ENCODE peak calls at places on chromosomes 13 and 19, in ten cellular contexts. R is lung, J is fibroblast of the aortic adventitia, O is HFF-Myc, B is tibial nerve, G is transverse colon, Z is fibroblast of pulmonary artery, W is fibroblast of mammary gland, A is AG04449, E is epithelial cell of esophagus. U is an unnamed sample.

GRCh38 chr13:95752677-95753076 is 75.7 kb downstream of the DNAJC3 start:
- DNase-seq in R (no peak), J (no peak), O (no peak), B (no peak), G (no peak), Z (no peak), W (no peak), A (no peak), E (no peak), U (no peak)

GRCh38 chr13:113034451-113035208 is 65.6 kb downstream of the MCF2L start:
- DNase-seq in R (peak), J (peak), O (peak), B (no peak), G (peak), Z (peak), W (peak), A (no peak), E (peak), U (peak)

GRCh38 chr19:28519950-28520861 is 692.7 kb downstream of the UQCRFS1 start:
- DNase-seq in R (no peak), J (peak), O (no peak), B (no peak), G (no peak), Z (no peak), W (peak), A (no peak), E (no peak), U (no peak)

GRCh38 chr13:89969996-89970709 is 1377.3 kb upstream of the MIR17HG start:
- DNase-seq in R (no peak), J (no peak), O (no peak), B (no peak), G (no peak), Z (peak), W (peak), A (no peak), E (no peak), U (no peak)

GRCh38 chr19:6066661-6067646 is 43.3 kb downstream of the RFX2 start:
- DNase-seq in R (peak), J (peak), O (no peak), B (peak), G (peak), Z (peak), W (peak), A (peak), E (peak), U (peak)

GRCh38 chr19:11264452-11265176 is 2.3 kb upstream of the DOCK6 start:
- DNase-seq in R (peak), J (no peak), O (no peak), B (no peak), G (peak), Z (no peak), W (no peak), A (no peak), E (peak), U (peak)

GRCh38 chr13:66656050-66656449 is 574.1 kb downstream of the PCDH9 start:
- DNase-seq in R (no peak), J (no peak), O (no peak), B (no peak), G (no peak), Z (no peak), W (no peak), A (no peak), E (no peak), U (no peak)

GRCh38 chr19:41844601-41845000 is at the start of gene LYPD4:
- DNase-seq in R (no peak), J (no peak), O (no peak), B (no peak), G (no peak), Z (no peak), W (no peak), A (no peak), E (no peak), U (no peak)

GRCh38 chr19:3039641-3040077 is 10.6 kb upstream of the TLE2 start:
- DNase-seq in R (no peak), J (no peak), O (no peak), B (no peak), G (no peak), Z (no peak), W (no peak), A (no peak), E (no peak), U (no peak)

GRCh38 chr13:113423225-113424170 is 29.8 kb downstream of the ADPRHL1 start:
- DNase-seq in R (no peak), J (no peak), O (no peak), B (no peak), G (no peak), Z (no peak), W (no peak), A (no peak), E (no peak), U (no peak)

GRCh38 chr19:41403181-41403970 is 5.8 kb downstream of the BCKDHA start:
- DNase-seq in R (no peak), J (no peak), O (no peak), B (no peak), G (no peak), Z (no peak), W (no peak), A (no peak), E (no peak), U (no peak)

GRCh38 chr13:100382787-100383186 is 205.8 kb downstream of the GGACT start:
- DNase-seq in R (no peak), J (peak), O (no peak), B (no peak), G (no peak), Z (peak), W (peak), A (no peak), E (no peak), U (no peak)

GRCh38 chr13:110714798-110715394 is 1.4 kb downstream of the ING1 start:
- DNase-seq in R (peak), J (peak), O (no peak), B (peak), G (peak), Z (peak), W (peak), A (no peak), E (peak), U (peak)

GRCh38 chr13:90362718-90363117 is 984.8 kb upstream of the MIR17HG start:
- DNase-seq in R (no peak), J (peak), O (peak), B (no peak), G (no peak), Z (peak), W (peak), A (no peak), E (no peak), U (no peak)

GRCh38 chr13:113404366-113404722 is 40.4 kb upstream of the GRTP1 start:
- DNase-seq in R (no peak), J (no peak), O (no peak), B (peak), G (no peak), Z (no peak), W (no peak), A (no peak), E (no peak), U (no peak)

GRCh38 chr19:6236310-6237291 is 43.2 kb downstream of the MLLT1 start:
- DNase-seq in R (peak), J (no peak), O (no peak), B (no peak), G (peak), Z (no peak), W (no peak), A (no peak), E (peak), U (peak)

GRCh38 chr13:71811344-71811743 is 55.7 kb downstream of the DACH1 start:
- DNase-seq in R (no peak), J (no peak), O (no peak), B (no peak), G (no peak), Z (no peak), W (no peak), A (no peak), E (no peak), U (no peak)

GRCh38 chr19:34310494-34310981 is 54.5 kb upstream of the GPI start:
- DNase-seq in R (no peak), J (no peak), O (no peak), B (no peak), G (peak), Z (no peak), W (no peak), A (no peak), E (no peak), U (no peak)

GRCh38 chr13:50627111-50627510 is 216.4 kb downstream of the DLEU7 start:
- DNase-seq in R (no peak), J (no peak), O (no peak), B (no peak), G (no peak), Z (peak), W (no peak), A (no peak), E (no peak), U (no peak)

GRCh38 chr13:67048084-67048792 is 181.9 kb downstream of the PCDH9 start:
- DNase-seq in R (no peak), J (peak), O (peak), B (no peak), G (no peak), Z (peak), W (peak), A (peak), E (peak), U (peak)

GRCh38 chr13:44930907-44931676 is 58.2 kb downstream of the NUFIP1 start:
- DNase-seq in R (no peak), J (peak), O (no peak), B (no peak), G (no peak), Z (peak), W (no peak), A (no peak), E (peak), U (peak)

GRCh38 chr19:16899566-16900075 is 10.8 kb downstream of the F2RL3 start:
- DNase-seq in R (no peak), J (peak), O (no peak), B (no peak), G (peak), Z (peak), W (peak), A (no peak), E (peak), U (peak)

GRCh38 chr13:21583496-21583895 is 20.5 kb downstream of the MICU2 start:
- DNase-seq in R (no peak), J (peak), O (peak), B (no peak), G (no peak), Z (peak), W (no peak), A (peak), E (no peak), U (no peak)

GRCh38 chr13:30877335-30877734 is 28.7 kb upstream of the MEDAG start:
- DNase-seq in R (no peak), J (peak), O (no peak), B (no peak), G (no peak), Z (peak), W (peak), A (peak), E (no peak), U (no peak)

GRCh38 chr19:38877781-38878574 is at the start of gene RINL:
- DNase-seq in R (no peak), J (no peak), O (no peak), B (no peak), G (peak), Z (no peak), W (no peak), A (no peak), E (no peak), U (peak)

GRCh38 chr13:46640843-46641242 is 87.9 kb downstream of the LRCH1 start:
- DNase-seq in R (no peak), J (peak), O (no peak), B (no peak), G (no peak), Z (no peak), W (peak), A (no peak), E (peak), U (peak)

GRCh38 chr13:27201661-27202060 is 30.1 kb upstream of the USP12 start:
- DNase-seq in R (no peak), J (no peak), O (no peak), B (no peak), G (no peak), Z (no peak), W (peak), A (no peak), E (peak), U (peak)

GRCh38 chr19:56015756-56016155 is 29.2 kb downstream of the NLRP5 start:
- DNase-seq in R (no peak), J (no peak), O (peak), B (no peak), G (no peak), Z (peak), W (no peak), A (no peak), E (no peak), U (no peak)

GRCh38 chr19:35513975-35514809 is 743 bp upstream of the DMKN start:
- DNase-seq in R (no peak), J (peak), O (no peak), B (no peak), G (no peak), Z (peak), W (peak), A (no peak), E (peak), U (peak)
- TF ChIP-seq CTCF in R (no peak), J (no peak), O (no peak), B (no peak), G (no peak), Z (no peak), W (no peak), A (no peak), E (peak), U (peak)

GRCh38 chr13:39263033-39263432 is 224.8 kb downstream of the NHLRC3 start:
- DNase-seq in R (no peak), J (peak), O (peak), B (peak), G (peak), Z (peak), W (peak), A (no peak), E (peak), U (peak)
- TF ChIP-seq CTCF in R (peak), J (peak), O (peak), B (peak), G (peak), Z (peak), W (peak), A (peak), E (peak), U (peak)

GRCh38 chr19:7746903-7747884 is at the start of gene CD209:
- DNase-seq in R (no peak), J (no peak), O (no peak), B (no peak), G (no peak), Z (no peak), W (no peak), A (no peak), E (no peak), U (no peak)

GRCh38 chr19:7748171-7748570 is 837 bp upstream of the CD209 start:
- DNase-seq in R (no peak), J (no peak), O (no peak), B (no peak), G (no peak), Z (no peak), W (no peak), A (no peak), E (no peak), U (no peak)

GRCh38 chr19:7744871-7745270 is 2.5 kb downstream of the CD209 start:
- DNase-seq in R (no peak), J (no peak), O (no peak), B (no peak), G (no peak), Z (no peak), W (no peak), A (no peak), E (no peak), U (no peak)

GRCh38 chr19:7751157-7751783 is 3.9 kb upstream of the CD209 start:
- DNase-seq in R (no peak), J (no peak), O (no peak), B (no peak), G (no peak), Z (peak), W (peak), A (no peak), E (no peak), U (peak)

DNA sequence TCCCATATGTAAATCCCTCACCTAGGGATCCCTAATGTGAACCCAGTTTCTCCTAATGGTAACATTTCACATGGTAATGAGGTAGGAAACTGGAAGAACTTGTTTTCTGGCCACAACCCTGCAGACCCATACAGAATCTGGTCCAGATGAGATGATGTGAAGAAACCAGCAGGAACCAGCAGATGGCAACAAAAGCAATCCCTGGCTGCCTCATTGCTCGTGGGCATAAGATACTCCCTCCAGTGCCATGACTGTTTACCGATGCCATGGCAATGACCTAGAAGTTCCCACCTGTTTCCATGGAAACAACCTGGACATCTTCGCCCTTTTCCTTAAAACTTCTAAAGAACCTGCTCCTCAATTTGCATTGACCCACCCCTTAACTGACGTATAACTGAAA is 1.4 kb upstream of the CD209 start:
- DNase-seq in R (no peak), J (peak), O (no peak), B (no peak), G (no peak), Z (peak), W (peak), A (no peak), E (peak), U (peak)
- TF ChIP-seq CTCF in R (no peak), J (no peak), O (peak), B (no peak), G (no peak), Z (peak), W (no peak), A (no peak), E (peak), U (peak)

GRCh38 chr19:1944088-1944915 is 3.3 kb downstream of the CSNK1G2 start:
- DNase-seq in R (no peak), J (no peak), O (no peak), B (no peak), G (peak), Z (no peak), W (no peak), A (no peak), E (peak), U (no peak)
- TF ChIP-seq CTCF in R (no peak), J (no peak), O (no peak), B (no peak), G (no peak), Z (no peak), W (no peak), A (no peak), E (no peak), U (no peak)

DNA sequence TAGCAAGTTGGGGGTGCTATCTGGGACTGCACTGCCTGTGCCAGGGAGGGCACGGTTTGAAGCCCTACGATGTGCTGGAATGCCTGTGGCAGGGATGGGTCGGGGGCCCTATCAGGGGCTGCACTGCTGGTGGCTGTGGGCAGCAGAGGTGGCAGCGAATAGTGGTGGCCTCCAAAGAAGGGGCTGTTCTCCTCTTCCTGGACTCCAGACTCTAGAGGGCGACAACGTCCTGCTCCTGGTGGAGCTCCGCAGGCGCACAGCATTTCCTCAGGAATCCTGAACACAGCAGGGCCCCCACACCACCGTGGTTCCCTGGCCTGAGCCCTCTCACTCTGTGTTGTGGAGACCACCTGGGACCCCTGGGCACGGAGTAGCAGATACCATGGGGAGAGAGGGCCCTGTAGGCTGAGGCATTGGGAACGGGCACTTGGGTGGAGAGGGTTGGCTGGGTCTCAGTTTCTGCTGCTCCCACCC is 145.6 kb downstream of the TNFRSF19 start:
- DNase-seq in R (no peak), J (no peak), O (no peak), B (no peak), G (no peak), Z (no peak), W (no peak), A (no peak), E (peak), U (no peak)
- TF ChIP-seq CTCF in R (no peak), J (peak), O (peak), B (no peak), G (no peak), Z (peak), W (peak), A (peak), E (peak), U (peak)

GRCh38 chr19:37172368-37173366 is at the start of gene ZNF585A:
- DNase-seq in R (peak), J (peak), O (peak), B (peak), G (peak), Z (peak), W (peak), A (peak), E (peak), U (peak)
- TF ChIP-seq CTCF in R (peak), J (peak), O (no peak), B (peak), G (no peak), Z (peak), W (peak), A (peak), E (peak), U (peak)

GRCh38 chr19:33210266-33210940 is 15.2 kb downstream of the SLC7A10 start:
- DNase-seq in R (no peak), J (no peak), O (no peak), B (no peak), G (no peak), Z (no peak), W (no peak), A (no peak), E (no peak), U (no peak)

GRCh38 chr19:33207903-33208302 is 13.8 kb downstream of the LRP3 start:
- DNase-seq in R (no peak), J (no peak), O (no peak), B (no peak), G (no peak), Z (no peak), W (no peak), A (no peak), E (no peak), U (no peak)

GRCh38 chr19:33209844-33210230 is 15.7 kb downstream of the LRP3 start:
- DNase-seq in R (no peak), J (no peak), O (no peak), B (no peak), G (no peak), Z (no peak), W (no peak), A (no peak), E (no peak), U (no peak)

GRCh38 chr19:33208371-33208770 is 14.2 kb downstream of the LRP3 start:
- DNase-seq in R (no peak), J (no peak), O (no peak), B (no peak), G (no peak), Z (no peak), W (no peak), A (no peak), E (no peak), U (no peak)

GRCh38 chr19:33208904-33209843 is 15.0 kb downstream of the LRP3 start:
- DNase-seq in R (no peak), J (peak), O (no peak), B (no peak), G (no peak), Z (no peak), W (peak), A (no peak), E (no peak), U (no peak)
- TF ChIP-seq CTCF in R (no peak), J (peak), O (no peak), B (no peak), G (no peak), Z (no peak), W (peak), A (no peak), E (no peak), U (no peak)

DNA sequence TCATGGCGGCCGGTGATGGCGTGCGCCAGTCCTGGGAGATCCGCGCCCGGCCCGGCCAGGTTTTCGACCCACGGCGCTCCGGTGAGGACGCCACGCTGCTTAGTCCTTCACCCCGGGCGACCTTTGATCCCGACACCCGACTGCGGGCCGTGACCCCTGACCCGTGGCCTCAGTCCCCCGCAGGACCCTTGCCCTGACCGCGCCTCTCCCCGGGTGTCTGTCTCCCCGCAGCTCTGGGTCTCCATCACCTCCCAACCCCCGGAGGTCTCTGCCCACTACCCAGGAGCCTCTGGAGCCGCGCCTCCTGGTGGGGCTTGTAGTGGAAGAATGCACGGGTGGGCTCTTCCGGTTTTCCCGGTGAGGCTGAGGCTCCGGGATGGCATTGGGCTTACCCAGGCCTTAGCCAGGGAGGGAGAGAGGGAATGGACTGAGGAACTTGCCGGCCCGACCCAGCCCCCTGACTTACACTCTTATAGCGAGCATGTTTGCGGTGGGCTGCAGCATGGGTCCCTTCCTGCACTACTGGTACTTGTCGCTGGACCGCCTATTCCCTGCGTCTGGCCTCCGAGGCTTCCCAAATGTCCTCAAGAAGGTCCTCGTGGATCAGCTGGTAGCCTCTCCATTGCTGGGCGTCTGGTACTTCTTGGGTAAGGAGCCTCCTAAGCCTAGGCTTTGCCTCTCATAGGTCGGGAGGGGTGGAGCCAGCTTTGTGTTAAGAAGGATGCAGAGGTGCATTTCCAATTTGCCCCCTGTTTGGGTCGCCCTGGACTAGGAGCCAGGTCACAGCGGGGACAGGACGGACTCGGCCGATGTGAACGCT is 580 bp downstream of the MPV17L2 start:
- DNase-seq in R (no peak), J (no peak), O (no peak), B (no peak), G (no peak), Z (no peak), W (peak), A (no peak), E (peak), U (no peak)
- TF ChIP-seq CTCF in R (no peak), J (no peak), O (no peak), B (no peak), G (no peak), Z (no peak), W (no peak), A (no peak), E (no peak), U (no peak)

GRCh38 chr19:45164577-45165335 is 4.0 kb upstream of the NKPD1 start:
- DNase-seq in R (peak), J (peak), O (peak), B (no peak), G (peak), Z (peak), W (peak), A (peak), E (peak), U (peak)
- TF ChIP-seq CTCF in R (no peak), J (no peak), O (no peak), B (no peak), G (no peak), Z (peak), W (no peak), A (no peak), E (no peak), U (peak)

GRCh38 chr13:97849305-97849704 is 104.2 kb upstream of the IPO5 start:
- DNase-seq in R (no peak), J (peak), O (peak), B (no peak), G (no peak), Z (peak), W (peak), A (no peak), E (peak), U (peak)
- TF ChIP-seq CTCF in R (no peak), J (peak), O (peak), B (no peak), G (no peak), Z (peak), W (peak), A (peak), E (peak), U (peak)

U was measured in bronchial epithelial cell.